ENCODE peak calls at places on chromosomes 11 and 22, in four cellular contexts. F is mammary epithelial cell, Z is hippocampal formation, Y is body of pancreas. S is an unnamed sample.

GRCh38 chr11:113334183-113334582 is 19.8 kb downstream of the TTC12 start:
- DNase-seq in Y (no peak), F (no peak), Z (no peak), S (no peak)

GRCh38 chr22:21624120-21624879 is 5.5 kb downstream of the YDJC start:
- DNase-seq in F (peak; percentile 9), Y (no peak), Z (no peak), S (no peak)

GRCh38 chr11:121762820-121763219 is 310.1 kb upstream of the SORL1-AS1 start:
- DNase-seq in Y (peak; percentile 15), Z (no peak), F (peak; percentile 8), S (no peak)

GRCh38 chr22:49402169-49402568 is 425.5 kb downstream of the BRD1 start:
- DNase-seq in Z (no peak), Y (no peak), F (no peak), S (no peak)

GRCh38 chr11:613369-613968 is 2.3 kb downstream of the IRF7 start:
- DNase-seq in Y (peak; percentile 49), F (peak; percentile 40), Z (no peak), S (peak; percentile 40)

GRCh38 chr11:44223261-44223660 is 86.7 kb downstream of the ALX4 start:
- DNase-seq in Z (no peak), Y (no peak), F (no peak), S (no peak)

GRCh38 chr11:37988031-37988430 is 1390.0 kb upstream of the RAG2 start:
- DNase-seq in Z (no peak), F (peak; percentile 57), Y (no peak), S (peak; percentile 62)

GRCh38 chr22:28031383-28031922 is 112.4 kb upstream of the PITPNB start:
- DNase-seq in Y (no peak), Z (no peak), F (no peak), S (no peak)

GRCh38 chr22:30667486-30668305 is at the start of gene DUSP18:
- DNase-seq in F (peak; percentile 93), Y (peak; percentile 95), Z (peak; percentile 78), S (peak; percentile 62)

GRCh38 chr11:129192150-129192549 is at the start of gene ARHGAP32:
- DNase-seq in F (peak; percentile 56), Z (no peak), Y (no peak), S (peak; percentile 70)

GRCh38 chr22:50473088-50473487 is 1.7 kb downstream of the SBF1 start:
- DNase-seq in F (no peak), Z (no peak), Y (no peak), S (no peak)

GRCh38 chr22:44202261-44202789 is 21.6 kb downstream of the PARVG start:
- DNase-seq in F (no peak), Z (no peak), Y (no peak), S (no peak)

GRCh38 chr11:64364911-64365310 is 5.9 kb downstream of the RPS6KA4 start:
- DNase-seq in Y (no peak), Z (no peak), F (no peak), S (no peak)

GRCh38 chr11:64357904-64358535 is 942 bp upstream of the RPS6KA4 start:
- DNase-seq in F (peak; percentile 76), Y (no peak), Z (no peak), S (no peak)

S was measured in renal cortical epithelial cell.